ENCODE peak calls at places on chromosome 1, in nine cellular contexts. B is activated T-cell treated with anti-CD3 and anti-CD28 coated beads, Interleukin-2, amount 50 U/mL, for 72 hours; W is NCI-H2081; K is activated CD4-positive, CD25-positive, alpha-beta regulatory T cell; C is nucleus accumbens; N is GM23338; V is cerebellar cortex; P is lung; I is activated CD4-positive, alpha-beta T cell treated with anti-CD3 and anti-CD28 coated beads for 1 hour. D is an unnamed sample.
A peak's percentile ranks its signal among the peaks of the same experiment; 100 is the strongest.

GRCh38 chr1:39569034-39569433 is 7.6 kb downstream of the PABPC4 start:
- DNase-seq in K (no peak), N (no peak), W (no peak), V (no peak), I (no peak), B (no peak), C (no peak), P (no peak), D (no peak)

GRCh38 chr1:88462481-88463261 is 221.4 kb upstream of the PKN2 start:
- DNase-seq in W (peak; percentile 51), P (no peak), B (no peak), V (peak; percentile 5), K (no peak), N (peak; percentile 80), I (no peak), C (peak; percentile 59), D (no peak)

GRCh38 chr1:205547932-205548827 is 43.7 kb downstream of the CDK18 start:
- DNase-seq in V (peak; percentile 62), K (no peak), B (no peak), N (no peak), C (no peak), W (no peak), I (no peak), P (no peak), D (no peak)

GRCh38 chr1:39671793-39672550 is at the start of gene NT5C1A:
- DNase-seq in W (no peak), N (peak; percentile 60), P (no peak), V (peak; percentile 47), C (peak; percentile 39), B (peak; percentile 60), K (no peak), I (no peak), D (no peak)

GRCh38 chr1:190179817-190180216 is 297.8 kb downstream of the BRINP3 start:
- DNase-seq in V (no peak), P (no peak), N (no peak), I (no peak), W (peak; percentile 19), C (no peak), K (no peak), B (no peak), D (no peak)

GRCh38 chr1:59699227-59699847 is 115.4 kb upstream of the HOOK1 start:
- DNase-seq in C (no peak), K (no peak), B (peak; percentile 32), I (no peak), W (peak; percentile 39), N (peak; percentile 73), V (peak; percentile 65), P (no peak), D (no peak)

GRCh38 chr1:210447456-210448057 is 118.9 kb downstream of the HHAT start:
- DNase-seq in B (no peak), N (no peak), C (no peak), K (no peak), I (no peak), V (peak; percentile 58), P (no peak), W (no peak), D (no peak)

GRCh38 chr1:201020647-201021332 is 2.7 kb downstream of the KIF21B start:
- DNase-seq in P (no peak), N (peak; percentile 84), K (no peak), W (peak; percentile 11), C (peak; percentile 49), B (no peak), V (peak; percentile 37), I (no peak), D (no peak)

GRCh38 chr1:42003433-42003832 is 84.7 kb upstream of the HIVEP3 start:
- DNase-seq in P (peak; percentile 76), N (peak; percentile 9), I (no peak), V (peak; percentile 9), W (no peak), K (no peak), C (no peak), B (no peak), D (no peak)

GRCh38 chr1:20477355-20478071 is 8.5 kb downstream of the CAMK2N1 start:
- DNase-seq in W (no peak), I (no peak), K (no peak), C (no peak), P (no peak), V (no peak), B (no peak), N (no peak), D (no peak)

GRCh38 chr1:65791860-65792670 is 630 bp upstream of the PDE4B start:
- DNase-seq in W (no peak), N (peak; percentile 40), P (no peak), V (peak; percentile 25), B (no peak), I (no peak), K (no peak), C (no peak), D (no peak)

GRCh38 chr1:156053770-156054499 is at the start of gene UBQLN4:
- DNase-seq in W (peak; percentile 89), P (peak; percentile 89), B (peak; percentile 90), C (peak; percentile 93), N (peak; percentile 93), V (peak; percentile 85), I (peak; percentile 76), K (peak; percentile 75), D (no peak)

GRCh38 chr1:40783001-40783905 is at the start of gene KCNQ4:
- DNase-seq in V (peak; percentile 30), N (peak; percentile 84), P (peak; percentile 41), C (peak; percentile 24), B (no peak), I (no peak), W (peak; percentile 45), K (no peak), D (no peak)

GRCh38 chr1:204828352-204828850 is 42.3 kb upstream of the NFASC start:
- DNase-seq in N (peak; percentile 94), I (no peak), P (no peak), B (peak; percentile 66), C (peak; percentile 81), W (peak; percentile 90), K (no peak), V (peak; percentile 76), D (no peak)

GRCh38 chr1:225460021-225460736 is 32.3 kb upstream of the LBR start:
- DNase-seq in C (no peak), W (no peak), K (no peak), N (peak; percentile 24), P (no peak), I (no peak), B (peak; percentile 38), V (peak; percentile 23), D (no peak)

GRCh38 chr1:118773656-118774055 is 214.5 kb downstream of the TBX15 start:
- DNase-seq in B (no peak), P (no peak), V (no peak), I (no peak), W (no peak), C (no peak), N (no peak), K (no peak), D (no peak)

GRCh38 chr1:115222616-115223402 is 115.2 kb downstream of the NGF start:
- DNase-seq in V (no peak), W (no peak), C (no peak), K (no peak), P (no peak), B (no peak), I (no peak), N (no peak), D (no peak)

GRCh38 chr1:155052412-155053400 is 1.6 kb downstream of the ADAM15 start:
- DNase-seq in I (no peak), C (no peak), V (no peak), B (peak; percentile 34), N (peak; percentile 46), K (no peak), W (no peak), P (no peak), D (no peak)

GRCh38 chr1:30248774-30249173 is 474.6 kb downstream of the MATN1 start:
- DNase-seq in P (no peak), B (no peak), K (no peak), I (no peak), W (no peak), N (no peak), V (no peak), C (no peak), D (no peak)

GRCh38 chr1:182877842-182878241 is 38.7 kb downstream of the DHX9 start:
- DNase-seq in N (no peak), B (no peak), V (no peak), I (no peak), K (no peak), P (no peak), W (no peak), C (no peak), D (no peak)

D was measured in omental fat pad.